ENCODE peak calls at places on chromosomes 13 and 19, in seven cellular contexts. P is NCI-H524 treated with DMSO at 0.1 percent for 48 hours; B is stimulated activated CD4-positive, alpha-beta T cell treated with anti-CD3 and anti-CD28 coated beads, TNF-alpha, amount 100 ng/mL, for 48 hours; M is uterus; X is NCI-H460; J is activated CD4-positive, alpha-beta memory T cell treated with anti-CD3 and anti-CD28 coated beads, Interleukin-2, amount 10 ng/mL, durations not matched to agents 7 days and 5 days; L is NCI-H1417. G is an unnamed sample.

GRCh38 chr19:45010306-45010705 is 9.0 kb downstream of the RELB start:
- DNase-seq in P (no peak), B (no peak), M (no peak), X (no peak), J (no peak), L (no peak), G (no peak)

GRCh38 chr13:61950828-61951227 is 535.2 kb upstream of the PCDH20 start:
- DNase-seq in P (no peak), B (no peak), M (no peak), X (no peak), J (no peak), L (no peak), G (no peak)

GRCh38 chr13:42971670-42972355 is 20.2 kb downstream of the EPSTI1 start:
- DNase-seq in P (no peak), B (no peak), M (no peak), X (no peak), J (no peak), L (no peak), G (no peak)

GRCh38 chr13:26362261-26362660 is 108.3 kb downstream of the CDK8 start:
- DNase-seq in P (no peak), B (no peak), M (no peak), X (no peak), J (no peak), L (no peak), G (no peak)

GRCh38 chr19:40398417-40399056 is 8.6 kb upstream of the HIPK4 start:
- DNase-seq in P (peak), B (peak), M (no peak), X (no peak), J (peak), L (peak), G (no peak)

GRCh38 chr19:31981545-31981944 is 363.9 kb upstream of the ZNF507 start:
- DNase-seq in P (no peak), B (no peak), M (no peak), X (no peak), J (no peak), L (no peak), G (no peak)

GRCh38 chr13:49238621-49239020 is 9.1 kb upstream of the CDADC1 start:
- DNase-seq in P (no peak), B (no peak), M (no peak), X (no peak), J (no peak), L (no peak), G (no peak)

GRCh38 chr19:13978306-13978705 is 26.0 kb downstream of the DCAF15 start:
- DNase-seq in P (no peak), B (no peak), M (peak), X (no peak), J (no peak), L (no peak), G (no peak)

GRCh38 chr13:33827152-33827551 is 9.2 kb downstream of the RFC3 start:
- DNase-seq in P (no peak), B (no peak), M (no peak), X (no peak), J (no peak), L (no peak), G (no peak)

GRCh38 chr13:38042771-38043170 is 173.2 kb upstream of the TRPC4 start:
- DNase-seq in P (no peak), B (no peak), M (no peak), X (no peak), J (no peak), L (no peak), G (no peak)

GRCh38 chr19:6033744-6034264 is 55.9 kb upstream of the RANBP3 start:
- DNase-seq in P (no peak), B (no peak), M (peak), X (no peak), J (no peak), L (no peak), G (no peak)

GRCh38 chr13:35699805-35700204 is 223.3 kb upstream of the MAB21L1 start:
- DNase-seq in P (no peak), B (no peak), M (peak), X (no peak), J (no peak), L (no peak), G (no peak)

GRCh38 chr19:29001006-29001921 is 211.7 kb downstream of the UQCRFS1 start:
- DNase-seq in P (no peak), B (no peak), M (peak), X (no peak), J (no peak), L (no peak), G (no peak)

GRCh38 chr13:37039908-37040307 is 19.6 kb downstream of the SUPT20H start:
- DNase-seq in P (no peak), B (no peak), M (no peak), X (no peak), J (no peak), L (no peak), G (no peak)

GRCh38 chr19:13492128-13492527 is 14.2 kb downstream of the CACNA1A start:
- DNase-seq in P (no peak), B (no peak), M (no peak), X (no peak), J (no peak), L (no peak), G (no peak)

GRCh38 chr13:44312898-44313551 is 60.6 kb upstream of the SERP2 start:
- DNase-seq in P (no peak), B (no peak), M (no peak), X (peak), J (no peak), L (no peak), G (no peak)